ENCODE peak calls at places on chromosomes 1 and 21, in six cellular contexts. A is tibial nerve, D is A549, M is IMR-90, V is sigmoid colon, U is heart left ventricle. X is an unnamed sample. For H3K9me3, the result is how much of the 10 kb centered on the place peaks cover.

GRCh38 chr1:165635329-165635728 is 4.3 kb downstream of the MGST3 start:
- DNase-seq in D (no peak), A (no peak), M (peak), V (no peak), U (no peak), X (no peak)

GRCh38 chr1:91827094-91828006 is 58.6 kb downstream of the TGFBR3 start:
- DNase-seq in M (no peak), A (no peak), V (peak), D (peak), U (peak), X (no peak)

GRCh38 chr1:93670141-93670540 is 11.5 kb downstream of the BCAR3 start:
- DNase-seq in D (peak), A (no peak), V (peak), U (peak), M (peak), X (no peak)

GRCh38 chr1:204420039-204421004 is 8.7 kb upstream of the PPP1R15B start:
- DNase-seq in V (no peak), U (no peak), D (no peak), M (peak), A (no peak), X (peak)

GRCh38 chr1:63611231-63611630 is 18.0 kb downstream of the PGM1 start:
- DNase-seq in V (no peak), M (peak), U (no peak), D (no peak), A (no peak), X (no peak)

GRCh38 chr1:55604194-55604593 is 389.0 kb upstream of the USP24 start:
- DNase-seq in U (no peak), M (no peak), A (no peak), D (no peak), V (no peak), X (no peak)

GRCh38 chr1:112716133-112716720 is 1.1 kb upstream of the PPM1J start:
- DNase-seq in D (peak), A (peak), U (peak), M (peak), V (peak), X (peak)

GRCh38 chr1:29682918-29683314 is 446.6 kb downstream of the PTPRU start:
- DNase-seq in A (no peak), U (no peak), D (no peak), M (peak), V (no peak), X (no peak)

GRCh38 chr21:43613755-43614638 is 45.3 kb downstream of the HSF2BP start:
- DNase-seq in D (no peak), U (no peak), V (no peak), A (no peak), M (peak), X (no peak)

GRCh38 chr1:82923957-82924356 is 1075.0 kb downstream of the TTLL7 start:
- DNase-seq in M (no peak), D (no peak), U (no peak), V (no peak), A (no peak), X (no peak)

GRCh38 chr1:180145446-180145845 is 9.2 kb upstream of the QSOX1 start:
- DNase-seq in U (no peak), D (no peak), A (no peak), M (no peak), V (no peak), X (no peak)

GRCh38 chr1:240435996-240436566 is 175.9 kb downstream of the GREM2 start:
- DNase-seq in U (no peak), D (no peak), M (peak), V (no peak), A (no peak), X (no peak)

GRCh38 chr1:223133301-223133823 is 9.7 kb downstream of the TLR5 start:
- DNase-seq in D (no peak), V (peak), U (no peak), A (no peak), M (no peak), X (no peak)

GRCh38 chr1:50529510-50529909 is 106.3 kb upstream of the DMRTA2 start:
- DNase-seq in M (no peak), D (no peak), A (no peak), V (no peak), U (no peak), X (no peak)

GRCh38 chr1:15736666-15737229 is 690 bp downstream of the SLC25A34 start:
- DNase-seq in A (no peak), M (no peak), V (no peak), D (no peak), U (peak), X (no peak)

GRCh38 chr1:215891673-215892072 is 324.6 kb downstream of the KCTD3 start:
- DNase-seq in A (no peak), V (no peak), M (peak), U (no peak), D (no peak), X (no peak)

GRCh38 chr1:11784256-11784992 is 21.3 kb downstream of the MTHFR start:
- DNase-seq in U (peak), V (peak), D (no peak), A (no peak), M (no peak), X (no peak)

GRCh38 chr1:119435061-119435460 is 20.1 kb downstream of the HSD3B2 start:
- DNase-seq in V (no peak), A (no peak), U (no peak), M (no peak), D (no peak), X (no peak)

GRCh38 chr1:1578371-1578940 is 3.8 kb upstream of the SSU72 start:
- DNase-seq in M (no peak), V (no peak), A (no peak), D (no peak), U (no peak), X (no peak)

GRCh38 chr1:87949711-87950110 is 621.0 kb downstream of the LMO4 start:
- DNase-seq in A (no peak), M (no peak), V (no peak), D (no peak), U (no peak), X (no peak)

GRCh38 chr1:170663441-170664282 is at the start of gene PRRX1:
- DNase-seq in D (no peak), A (no peak), U (peak), M (peak), V (no peak), X (peak)

GRCh38 chr1:27350673-27351540 is 9.1 kb downstream of the SYTL1 start:
- DNase-seq in M (no peak), D (no peak), V (no peak), U (peak), A (no peak), X (no peak)

GRCh38 chr21:16587671-16588379 is 858.0 kb downstream of the USP25 start:
- DNase-seq in D (no peak), U (peak), A (no peak), M (peak), V (peak), X (peak)

GRCh38 chr1:39204441-39205081 is at the start of gene MACF1:
- DNase-seq in D (peak), V (peak), M (peak), A (peak), U (peak), X (peak)

GRCh38 chr1:207424570-207425131 is 29.5 kb upstream of the CR2 start:
- DNase-seq in U (no peak), D (no peak), M (no peak), A (no peak), V (no peak), X (no peak)

GRCh38 chr1:6864166-6864565 is 78.9 kb downstream of the CAMTA1 start:
- DNase-seq in A (no peak), M (no peak), D (no peak), V (no peak), U (no peak), X (no peak)

GRCh38 chr1:77039739-77040138 is 172.5 kb downstream of the ST6GALNAC5 start:
- DNase-seq in D (peak), A (peak), U (no peak), M (peak), V (peak), X (peak)

GRCh38 chr1:31651025-31651424 is 6.3 kb upstream of the PEF1 start:
- DNase-seq in M (peak), V (no peak), U (no peak), D (no peak), A (no peak), X (no peak)

GRCh38 chr1:18217398-18218043 is 109.9 kb downstream of the IGSF21 start:
- DNase-seq in A (no peak), D (peak), M (peak), U (no peak), V (no peak), X (no peak)

GRCh38 chr1:85582687-85583354 is 2.3 kb downstream of the CCN1 start:
- DNase-seq in A (no peak), V (no peak), D (peak), U (no peak), M (peak), X (no peak)

GRCh38 chr1:116375884-116376733 is 3.1 kb downstream of the ATP1A1 start:
- DNase-seq in V (peak), M (peak), D (peak), A (peak), U (peak), X (peak)
- TF ChIP-seq POLR2A in V (peak), M (no peak), D (no peak), A (peak), U (peak), X (peak)

GRCh38 chr1:232602622-232603021 is 27.3 kb downstream of the SIPA1L2 start:
- DNase-seq in A (no peak), M (no peak), U (no peak), V (no peak), D (no peak), X (no peak)
- TF ChIP-seq CTCF in A (no peak), M (no peak), U (no peak), V (no peak), D (no peak), X (no peak)

GRCh38 chr1:160466966-160467365 is 56.1 kb downstream of the SLAMF6 start:
- DNase-seq in D (no peak), M (no peak), U (no peak), V (no peak), A (no peak), X (no peak)
- H3K9me3 ChIP-seq in D (under half), M (under half), U (under half), V (under half), A (under half), X (under half)

GRCh38 chr1:203311368-203312301 is 6.3 kb downstream of the BTG2 start:
- DNase-seq in U (no peak), D (no peak), M (no peak), A (no peak), V (no peak), X (no peak)
- TF ChIP-seq POLR2A in U (no peak), D (no peak), M (no peak), A (no peak), V (no peak), X (no peak)

GRCh38 chr1:174158767-174159252 is 510 bp upstream of the RABGAP1L start:
- DNase-seq in M (no peak), A (no peak), U (no peak), V (no peak), D (no peak), X (no peak)

GRCh38 chr1:174157157-174157806 is 2.0 kb upstream of the RABGAP1L start:
- DNase-seq in D (no peak), U (no peak), A (no peak), M (no peak), V (no peak), X (no peak)

GRCh38 chr1:174160109-174160473 is 771 bp downstream of the RABGAP1L start:
- DNase-seq in D (peak), M (peak), A (peak), V (peak), U (peak), X (peak)

GRCh38 chr1:174160603-174161002 is 1.3 kb downstream of the RABGAP1L start:
- DNase-seq in V (no peak), U (no peak), D (no peak), M (no peak), A (no peak), X (no peak)

GRCh38 chr1:174159253-174160108 is at the start of gene RABGAP1L:
- DNase-seq in M (peak), A (peak), U (peak), V (peak), D (peak), X (peak)
- TF ChIP-seq CTCF in M (no peak), A (no peak), U (no peak), V (no peak), D (no peak), X (no peak)

DNA sequence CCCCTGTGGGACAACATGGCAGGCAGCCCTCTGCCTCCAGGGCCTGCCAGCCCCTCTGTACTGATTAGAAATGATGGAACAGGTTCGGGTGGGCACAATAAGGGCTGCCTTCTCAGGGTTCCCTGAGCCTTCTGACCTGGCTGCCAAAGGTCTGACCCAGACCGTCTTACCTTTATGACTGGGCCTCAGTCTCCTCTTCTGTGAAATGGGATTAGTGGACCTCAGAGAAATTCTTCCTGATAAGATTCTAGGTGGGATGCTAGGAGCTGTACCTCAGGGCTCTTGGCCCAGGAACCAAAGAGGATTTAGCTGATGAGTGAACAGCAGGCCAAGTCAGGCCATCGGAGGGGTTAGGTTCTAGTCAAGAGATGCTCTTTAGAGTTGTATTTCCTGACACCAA is 39.5 kb downstream of the TMEM53 start:
- DNase-seq in M (no peak), D (no peak), U (no peak), V (no peak), A (no peak), X (no peak)
- H3K9me3 ChIP-seq in M (under half), D (under half), U (under half), V (under half), A (under half), X (under half)

DNA sequence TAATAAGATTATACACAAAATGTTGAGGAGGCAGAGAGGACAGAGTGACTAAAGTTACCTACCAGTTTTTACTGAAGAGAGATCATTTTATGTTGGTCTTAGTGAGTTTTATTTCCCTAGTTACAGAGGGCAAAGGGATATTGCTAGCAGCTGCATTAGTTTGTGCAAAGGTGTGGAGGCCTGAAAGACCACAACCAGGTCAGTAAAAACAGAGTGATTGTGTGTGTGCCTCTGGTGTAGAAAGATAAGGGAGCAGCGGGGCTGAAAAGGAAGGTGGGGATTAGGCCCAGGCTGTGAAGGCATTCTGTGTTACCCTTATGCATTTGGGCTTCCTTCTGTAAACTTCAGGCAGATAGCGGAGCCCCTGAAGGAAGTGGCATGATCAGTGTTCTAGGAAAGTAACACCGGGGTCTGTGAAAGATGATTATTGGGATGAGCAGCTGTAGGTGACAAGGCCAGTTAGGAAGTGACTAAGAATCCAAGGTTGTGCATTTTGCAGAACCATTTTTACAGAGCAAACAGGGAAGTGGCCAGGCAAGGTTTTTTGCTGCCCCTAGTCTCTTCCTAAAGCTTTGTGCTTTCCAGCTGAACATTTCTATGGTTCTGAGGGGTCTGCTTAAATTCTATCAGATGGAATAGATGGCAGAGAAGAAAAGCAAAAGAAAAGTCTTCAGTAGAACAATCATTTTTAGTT is 3.7 kb downstream of the GADD45A start:
- DNase-seq in V (no peak), U (no peak), M (no peak), D (no peak), A (no peak), X (no peak)
- TF ChIP-seq POLR2A in V (no peak), U (no peak), M (no peak), D (no peak), A (no peak), X (no peak)

DNA sequence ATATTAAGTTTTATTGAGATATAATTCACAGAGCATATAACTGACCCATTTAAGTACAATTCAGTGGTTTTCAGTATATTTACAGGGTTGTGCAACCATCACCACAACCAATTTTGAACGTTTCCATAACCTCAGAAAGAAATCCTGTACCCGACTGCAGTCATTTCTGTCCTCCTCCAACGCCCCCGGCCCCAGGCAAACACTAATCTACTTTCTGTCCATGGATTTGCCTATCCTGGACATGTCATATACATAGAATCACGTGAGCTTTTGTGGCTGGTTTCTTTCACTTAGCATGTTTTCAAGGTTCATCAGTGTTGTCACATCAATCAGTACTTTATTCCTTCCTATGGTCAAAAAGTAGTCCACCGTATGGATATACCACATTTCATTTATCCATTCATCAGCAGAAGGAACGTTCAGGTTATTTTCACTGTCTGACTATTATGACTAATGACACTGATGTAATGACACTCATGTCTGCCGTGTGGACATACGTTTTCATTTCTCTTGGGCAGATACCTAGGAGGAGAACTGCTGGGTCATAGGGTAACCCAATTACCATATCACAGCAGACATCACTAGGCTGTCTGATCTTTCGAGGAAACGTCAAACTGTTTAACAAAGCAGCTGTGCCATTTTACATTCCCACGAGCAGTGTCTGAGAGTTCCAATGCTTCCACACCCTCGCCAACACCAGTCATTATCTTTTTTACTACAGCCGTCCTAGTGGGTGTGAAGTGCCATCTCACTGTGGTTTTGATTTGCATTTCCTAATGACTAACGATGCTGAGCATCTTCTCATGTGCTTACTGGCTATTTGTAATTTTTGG is 30.8 kb downstream of the MRPL37 start:
- DNase-seq in V (no peak), D (no peak), U (no peak), M (no peak), A (no peak), X (no peak)
- TF ChIP-seq CTCF in V (no peak), D (no peak), U (no peak), M (no peak), A (no peak), X (no peak)

X was measured in uterus.